ENCODE peak calls at places on chromosomes 4 and X, in six cellular contexts. One of them, this sample, is unnamed.

GRCh38 chr4:60389636-60390035 is 810.5 kb upstream of the ADGRL3 start:
- DNase-seq in cardiac muscle cell: no peak
- DNase-seq in iPS-NIHi11: no peak
- DNase-seq in CD4-positive, CD25-positive, alpha-beta regulatory T cell: no peak
- DNase-seq in HFF-Myc: no peak
- DNase-seq in stimulated activated CD8-positive, alpha-beta memory T cell treated with anti-CD3 and anti-CD28 coated beads, Interleukin-7, amount 100 ng/mL, for 4 hours: no peak
- DNase-seq in this sample: no peak

GRCh38 chr4:89368855-89369254 is 61.3 kb upstream of the GPRIN3 start:
- DNase-seq in cardiac muscle cell: no peak
- DNase-seq in iPS-NIHi11: no peak
- DNase-seq in CD4-positive, CD25-positive, alpha-beta regulatory T cell: no peak
- DNase-seq in HFF-Myc: no peak
- DNase-seq in stimulated activated CD8-positive, alpha-beta memory T cell treated with anti-CD3 and anti-CD28 coated beads, Interleukin-7, amount 100 ng/mL, for 4 hours: no peak
- DNase-seq in this sample: no peak

GRCh38 chr4:157014621-157015591 is 43.3 kb upstream of the PDGFC start:
- DNase-seq in cardiac muscle cell: no peak
- DNase-seq in iPS-NIHi11: peak
- DNase-seq in CD4-positive, CD25-positive, alpha-beta regulatory T cell: no peak
- DNase-seq in HFF-Myc: peak
- DNase-seq in stimulated activated CD8-positive, alpha-beta memory T cell treated with anti-CD3 and anti-CD28 coated beads, Interleukin-7, amount 100 ng/mL, for 4 hours: no peak
- DNase-seq in this sample: no peak

GRCh38 chr4:95676190-95676589 is 127.4 kb upstream of the UNC5C start:
- DNase-seq in cardiac muscle cell: no peak
- DNase-seq in iPS-NIHi11: no peak
- DNase-seq in CD4-positive, CD25-positive, alpha-beta regulatory T cell: no peak
- DNase-seq in HFF-Myc: no peak
- DNase-seq in stimulated activated CD8-positive, alpha-beta memory T cell treated with anti-CD3 and anti-CD28 coated beads, Interleukin-7, amount 100 ng/mL, for 4 hours: no peak
- DNase-seq in this sample: no peak

GRCh38 chr4:119666653-119667091 is 38.1 kb upstream of the PDE5A start:
- DNase-seq in cardiac muscle cell: peak
- DNase-seq in iPS-NIHi11: no peak
- DNase-seq in CD4-positive, CD25-positive, alpha-beta regulatory T cell: no peak
- DNase-seq in HFF-Myc: no peak
- DNase-seq in stimulated activated CD8-positive, alpha-beta memory T cell treated with anti-CD3 and anti-CD28 coated beads, Interleukin-7, amount 100 ng/mL, for 4 hours: no peak
- DNase-seq in this sample: no peak

GRCh38 chrX:47169273-47169672 is 24.3 kb downstream of the RBM10 start:
- DNase-seq in cardiac muscle cell: no peak
- DNase-seq in iPS-NIHi11: no peak
- DNase-seq in CD4-positive, CD25-positive, alpha-beta regulatory T cell: no peak
- DNase-seq in HFF-Myc: no peak
- DNase-seq in stimulated activated CD8-positive, alpha-beta memory T cell treated with anti-CD3 and anti-CD28 coated beads, Interleukin-7, amount 100 ng/mL, for 4 hours: no peak
- DNase-seq in this sample: no peak

GRCh38 chr4:8892556-8893226 is 21.1 kb upstream of the HMX1 start:
- DNase-seq in cardiac muscle cell: no peak
- DNase-seq in iPS-NIHi11: no peak
- DNase-seq in CD4-positive, CD25-positive, alpha-beta regulatory T cell: no peak
- DNase-seq in HFF-Myc: no peak
- DNase-seq in stimulated activated CD8-positive, alpha-beta memory T cell treated with anti-CD3 and anti-CD28 coated beads, Interleukin-7, amount 100 ng/mL, for 4 hours: no peak
- DNase-seq in this sample: no peak

GRCh38 chr4:25656031-25656430 is 380 bp downstream of the SLC34A2 start:
- DNase-seq in cardiac muscle cell: no peak
- DNase-seq in iPS-NIHi11: no peak
- DNase-seq in CD4-positive, CD25-positive, alpha-beta regulatory T cell: no peak
- DNase-seq in HFF-Myc: no peak
- DNase-seq in stimulated activated CD8-positive, alpha-beta memory T cell treated with anti-CD3 and anti-CD28 coated beads, Interleukin-7, amount 100 ng/mL, for 4 hours: no peak
- DNase-seq in this sample: no peak

GRCh38 chrX:47625365-47625764 is 4.4 kb downstream of the CFP start:
- DNase-seq in cardiac muscle cell: no peak
- DNase-seq in iPS-NIHi11: no peak
- DNase-seq in CD4-positive, CD25-positive, alpha-beta regulatory T cell: no peak
- DNase-seq in HFF-Myc: no peak
- DNase-seq in stimulated activated CD8-positive, alpha-beta memory T cell treated with anti-CD3 and anti-CD28 coated beads, Interleukin-7, amount 100 ng/mL, for 4 hours: no peak
- DNase-seq in this sample: no peak

GRCh38 chr4:147924604-147925412 is 192.9 kb downstream of the ARHGAP10 start:
- DNase-seq in cardiac muscle cell: peak
- DNase-seq in iPS-NIHi11: peak
- DNase-seq in CD4-positive, CD25-positive, alpha-beta regulatory T cell: peak
- DNase-seq in HFF-Myc: no peak
- DNase-seq in stimulated activated CD8-positive, alpha-beta memory T cell treated with anti-CD3 and anti-CD28 coated beads, Interleukin-7, amount 100 ng/mL, for 4 hours: no peak
- DNase-seq in this sample: peak

GRCh38 chrX:69504626-69505612 is 793 bp downstream of the NALF2 start:
- DNase-seq in cardiac muscle cell: peak
- DNase-seq in iPS-NIHi11: peak
- DNase-seq in CD4-positive, CD25-positive, alpha-beta regulatory T cell: no peak
- DNase-seq in HFF-Myc: no peak
- DNase-seq in stimulated activated CD8-positive, alpha-beta memory T cell treated with anti-CD3 and anti-CD28 coated beads, Interleukin-7, amount 100 ng/mL, for 4 hours: no peak
- DNase-seq in this sample: no peak

GRCh38 chrX:23493941-23494374 is 159.3 kb downstream of the PTCHD1 start:
- DNase-seq in cardiac muscle cell: no peak
- DNase-seq in iPS-NIHi11: no peak
- DNase-seq in CD4-positive, CD25-positive, alpha-beta regulatory T cell: peak
- DNase-seq in HFF-Myc: no peak
- DNase-seq in stimulated activated CD8-positive, alpha-beta memory T cell treated with anti-CD3 and anti-CD28 coated beads, Interleukin-7, amount 100 ng/mL, for 4 hours: no peak
- DNase-seq in this sample: no peak

GRCh38 chr4:170675568-170676262 is 586.0 kb upstream of the AADAT start:
- DNase-seq in cardiac muscle cell: no peak
- DNase-seq in iPS-NIHi11: no peak
- DNase-seq in CD4-positive, CD25-positive, alpha-beta regulatory T cell: no peak
- DNase-seq in HFF-Myc: no peak
- DNase-seq in stimulated activated CD8-positive, alpha-beta memory T cell treated with anti-CD3 and anti-CD28 coated beads, Interleukin-7, amount 100 ng/mL, for 4 hours: no peak
- DNase-seq in this sample: no peak

GRCh38 chrX:44003975-44004374 is 30.8 kb upstream of the NDP start:
- DNase-seq in cardiac muscle cell: no peak
- DNase-seq in iPS-NIHi11: no peak
- DNase-seq in CD4-positive, CD25-positive, alpha-beta regulatory T cell: no peak
- DNase-seq in HFF-Myc: no peak
- DNase-seq in stimulated activated CD8-positive, alpha-beta memory T cell treated with anti-CD3 and anti-CD28 coated beads, Interleukin-7, amount 100 ng/mL, for 4 hours: no peak
- DNase-seq in this sample: no peak

GRCh38 chrX:45852884-45853283 is 652.2 kb upstream of the DIPK2B start:
- DNase-seq in cardiac muscle cell: no peak
- DNase-seq in iPS-NIHi11: no peak
- DNase-seq in CD4-positive, CD25-positive, alpha-beta regulatory T cell: peak
- DNase-seq in HFF-Myc: no peak
- DNase-seq in stimulated activated CD8-positive, alpha-beta memory T cell treated with anti-CD3 and anti-CD28 coated beads, Interleukin-7, amount 100 ng/mL, for 4 hours: no peak
- DNase-seq in this sample: no peak

GRCh38 chr4:78527555-78527954 is 24.0 kb upstream of the ANXA3 start:
- DNase-seq in cardiac muscle cell: no peak
- DNase-seq in iPS-NIHi11: no peak
- DNase-seq in CD4-positive, CD25-positive, alpha-beta regulatory T cell: no peak
- DNase-seq in HFF-Myc: no peak
- DNase-seq in stimulated activated CD8-positive, alpha-beta memory T cell treated with anti-CD3 and anti-CD28 coated beads, Interleukin-7, amount 100 ng/mL, for 4 hours: no peak
- DNase-seq in this sample: no peak

GRCh38 chr4:148052448-148052847 is 320.6 kb downstream of the ARHGAP10 start:
- DNase-seq in cardiac muscle cell: no peak
- DNase-seq in iPS-NIHi11: no peak
- DNase-seq in CD4-positive, CD25-positive, alpha-beta regulatory T cell: peak
- DNase-seq in HFF-Myc: no peak
- DNase-seq in stimulated activated CD8-positive, alpha-beta memory T cell treated with anti-CD3 and anti-CD28 coated beads, Interleukin-7, amount 100 ng/mL, for 4 hours: no peak
- DNase-seq in this sample: peak

GRCh38 chr4:23305026-23305425 is 584.8 kb downstream of the PPARGC1A start:
- DNase-seq in cardiac muscle cell: no peak
- DNase-seq in iPS-NIHi11: no peak
- DNase-seq in CD4-positive, CD25-positive, alpha-beta regulatory T cell: peak
- DNase-seq in HFF-Myc: no peak
- DNase-seq in stimulated activated CD8-positive, alpha-beta memory T cell treated with anti-CD3 and anti-CD28 coated beads, Interleukin-7, amount 100 ng/mL, for 4 hours: no peak
- DNase-seq in this sample: no peak

GRCh38 chr4:48653217-48654014 is 126.7 kb downstream of the FRYL start:
- DNase-seq in cardiac muscle cell: peak
- DNase-seq in iPS-NIHi11: no peak
- DNase-seq in CD4-positive, CD25-positive, alpha-beta regulatory T cell: peak
- DNase-seq in HFF-Myc: no peak
- DNase-seq in stimulated activated CD8-positive, alpha-beta memory T cell treated with anti-CD3 and anti-CD28 coated beads, Interleukin-7, amount 100 ng/mL, for 4 hours: peak
- DNase-seq in this sample: no peak

GRCh38 chr4:86497131-86497530 is 97.0 kb upstream of the PTPN13 start:
- DNase-seq in cardiac muscle cell: no peak
- DNase-seq in iPS-NIHi11: no peak
- DNase-seq in CD4-positive, CD25-positive, alpha-beta regulatory T cell: no peak
- DNase-seq in HFF-Myc: no peak
- DNase-seq in stimulated activated CD8-positive, alpha-beta memory T cell treated with anti-CD3 and anti-CD28 coated beads, Interleukin-7, amount 100 ng/mL, for 4 hours: no peak
- DNase-seq in this sample: no peak

GRCh38 chr4:125085-125820 is 952 bp downstream of the ZNF718 start:
- DNase-seq in cardiac muscle cell: peak
- DNase-seq in iPS-NIHi11: peak
- DNase-seq in CD4-positive, CD25-positive, alpha-beta regulatory T cell: peak
- DNase-seq in HFF-Myc: no peak
- DNase-seq in stimulated activated CD8-positive, alpha-beta memory T cell treated with anti-CD3 and anti-CD28 coated beads, Interleukin-7, amount 100 ng/mL, for 4 hours: no peak
- DNase-seq in this sample: peak

GRCh38 chr4:53622739-53623151 is 31.5 kb upstream of the LNX1 start:
- DNase-seq in cardiac muscle cell: no peak
- DNase-seq in iPS-NIHi11: no peak
- DNase-seq in CD4-positive, CD25-positive, alpha-beta regulatory T cell: no peak
- DNase-seq in HFF-Myc: no peak
- DNase-seq in stimulated activated CD8-positive, alpha-beta memory T cell treated with anti-CD3 and anti-CD28 coated beads, Interleukin-7, amount 100 ng/mL, for 4 hours: no peak
- DNase-seq in this sample: no peak

GRCh38 chrX:40086569-40087335 is 11.0 kb downstream of the BCOR start:
- DNase-seq in cardiac muscle cell: no peak
- DNase-seq in iPS-NIHi11: no peak
- DNase-seq in CD4-positive, CD25-positive, alpha-beta regulatory T cell: no peak
- DNase-seq in HFF-Myc: no peak
- DNase-seq in stimulated activated CD8-positive, alpha-beta memory T cell treated with anti-CD3 and anti-CD28 coated beads, Interleukin-7, amount 100 ng/mL, for 4 hours: no peak
- DNase-seq in this sample: no peak

GRCh38 chr4:188414441-188414840 is 275.2 kb downstream of the TRIML1 start:
- DNase-seq in cardiac muscle cell: no peak
- DNase-seq in iPS-NIHi11: no peak
- DNase-seq in CD4-positive, CD25-positive, alpha-beta regulatory T cell: no peak
- DNase-seq in HFF-Myc: no peak
- DNase-seq in stimulated activated CD8-positive, alpha-beta memory T cell treated with anti-CD3 and anti-CD28 coated beads, Interleukin-7, amount 100 ng/mL, for 4 hours: no peak
- DNase-seq in this sample: no peak

GRCh38 chr4:140568507-140569306 is at the start of gene UCP1:
- DNase-seq in cardiac muscle cell: peak
- DNase-seq in iPS-NIHi11: peak
- DNase-seq in CD4-positive, CD25-positive, alpha-beta regulatory T cell: no peak
- DNase-seq in HFF-Myc: no peak
- DNase-seq in stimulated activated CD8-positive, alpha-beta memory T cell treated with anti-CD3 and anti-CD28 coated beads, Interleukin-7, amount 100 ng/mL, for 4 hours: no peak
- DNase-seq in this sample: no peak

GRCh38 chr4:35541146-35541887 is 703.0 kb downstream of the ARAP2 start:
- DNase-seq in cardiac muscle cell: no peak
- DNase-seq in iPS-NIHi11: no peak
- DNase-seq in CD4-positive, CD25-positive, alpha-beta regulatory T cell: no peak
- DNase-seq in HFF-Myc: no peak
- DNase-seq in stimulated activated CD8-positive, alpha-beta memory T cell treated with anti-CD3 and anti-CD28 coated beads, Interleukin-7, amount 100 ng/mL, for 4 hours: no peak
- DNase-seq in this sample: no peak

GRCh38 chrX:154720067-154720466 is 30.8 kb downstream of the GAB3 start:
- DNase-seq in cardiac muscle cell: no peak
- DNase-seq in iPS-NIHi11: no peak
- DNase-seq in CD4-positive, CD25-positive, alpha-beta regulatory T cell: no peak
- DNase-seq in HFF-Myc: no peak
- DNase-seq in stimulated activated CD8-positive, alpha-beta memory T cell treated with anti-CD3 and anti-CD28 coated beads, Interleukin-7, amount 100 ng/mL, for 4 hours: no peak
- DNase-seq in this sample: no peak

GRCh38 chr4:15779789-15780188 is 1.7 kb downstream of the CD38 start:
- DNase-seq in cardiac muscle cell: no peak
- DNase-seq in iPS-NIHi11: no peak
- DNase-seq in CD4-positive, CD25-positive, alpha-beta regulatory T cell: no peak
- DNase-seq in HFF-Myc: no peak
- DNase-seq in stimulated activated CD8-positive, alpha-beta memory T cell treated with anti-CD3 and anti-CD28 coated beads, Interleukin-7, amount 100 ng/mL, for 4 hours: no peak
- DNase-seq in this sample: no peak

GRCh38 chr4:14856076-14856926 is 146.0 kb upstream of the CPEB2 start:
- DNase-seq in cardiac muscle cell: no peak
- DNase-seq in iPS-NIHi11: no peak
- DNase-seq in CD4-positive, CD25-positive, alpha-beta regulatory T cell: peak
- DNase-seq in HFF-Myc: peak
- DNase-seq in stimulated activated CD8-positive, alpha-beta memory T cell treated with anti-CD3 and anti-CD28 coated beads, Interleukin-7, amount 100 ng/mL, for 4 hours: peak
- DNase-seq in this sample: no peak

GRCh38 chr4:18248611-18249010 is 227.1 kb upstream of the LCORL start:
- DNase-seq in cardiac muscle cell: no peak
- DNase-seq in iPS-NIHi11: no peak
- DNase-seq in CD4-positive, CD25-positive, alpha-beta regulatory T cell: no peak
- DNase-seq in HFF-Myc: no peak
- DNase-seq in stimulated activated CD8-positive, alpha-beta memory T cell treated with anti-CD3 and anti-CD28 coated beads, Interleukin-7, amount 100 ng/mL, for 4 hours: no peak
- DNase-seq in this sample: no peak

GRCh38 chr4:155474758-155475157 is 98.0 kb upstream of the MAP9 start:
- DNase-seq in cardiac muscle cell: no peak
- DNase-seq in iPS-NIHi11: no peak
- DNase-seq in CD4-positive, CD25-positive, alpha-beta regulatory T cell: no peak
- DNase-seq in HFF-Myc: no peak
- DNase-seq in stimulated activated CD8-positive, alpha-beta memory T cell treated with anti-CD3 and anti-CD28 coated beads, Interleukin-7, amount 100 ng/mL, for 4 hours: no peak
- DNase-seq in this sample: no peak

GRCh38 chr4:8045909-8046308 is 106.2 kb upstream of the AFAP1 start:
- DNase-seq in cardiac muscle cell: no peak
- DNase-seq in iPS-NIHi11: no peak
- DNase-seq in CD4-positive, CD25-positive, alpha-beta regulatory T cell: no peak
- DNase-seq in HFF-Myc: no peak
- DNase-seq in stimulated activated CD8-positive, alpha-beta memory T cell treated with anti-CD3 and anti-CD28 coated beads, Interleukin-7, amount 100 ng/mL, for 4 hours: no peak
- DNase-seq in this sample: no peak

GRCh38 chr4:106864231-106864630 is 171.9 kb downstream of the DKK2 start:
- DNase-seq in cardiac muscle cell: no peak
- DNase-seq in iPS-NIHi11: no peak
- DNase-seq in CD4-positive, CD25-positive, alpha-beta regulatory T cell: no peak
- DNase-seq in HFF-Myc: no peak
- DNase-seq in stimulated activated CD8-positive, alpha-beta memory T cell treated with anti-CD3 and anti-CD28 coated beads, Interleukin-7, amount 100 ng/mL, for 4 hours: no peak
- DNase-seq in this sample: no peak

GRCh38 chr4:76830612-76831474 is 67.1 kb downstream of the SOWAHB start:
- DNase-seq in cardiac muscle cell: peak
- DNase-seq in iPS-NIHi11: peak
- DNase-seq in CD4-positive, CD25-positive, alpha-beta regulatory T cell: no peak
- DNase-seq in HFF-Myc: peak
- DNase-seq in stimulated activated CD8-positive, alpha-beta memory T cell treated with anti-CD3 and anti-CD28 coated beads, Interleukin-7, amount 100 ng/mL, for 4 hours: no peak
- DNase-seq in this sample: no peak

GRCh38 chr4:109408711-109409110 is 24.9 kb upstream of the SEC24B start:
- DNase-seq in cardiac muscle cell: no peak
- DNase-seq in iPS-NIHi11: no peak
- DNase-seq in CD4-positive, CD25-positive, alpha-beta regulatory T cell: no peak
- DNase-seq in HFF-Myc: no peak
- DNase-seq in stimulated activated CD8-positive, alpha-beta memory T cell treated with anti-CD3 and anti-CD28 coated beads, Interleukin-7, amount 100 ng/mL, for 4 hours: no peak
- DNase-seq in this sample: no peak

This sample was measured in immature natural killer cell.